ENCODE peak calls at places on chromosomes 4 and X, in nine cellular contexts. Q is left ventricle myocardium inferior, M is GM12878, S is GM23338, T is endodermal cell, A is fibroblast of pulmonary artery, L is fibroblast of lung, V is SK-N-SH, K is kidney epithelial cell. O is an unnamed sample.

GRCh38 chrX:17674611-17675010 is 62.7 kb upstream of the SCML1 start:
- DNase-seq in A (peak), S (no peak), Q (no peak), L (peak), V (no peak), M (no peak), T (no peak), K (peak), O (no peak)

GRCh38 chr4:56271121-56271520 is 116.2 kb downstream of the AASDH start:
- DNase-seq in V (no peak), K (no peak), A (peak), Q (no peak), T (no peak), M (no peak), S (no peak), L (peak), O (no peak)

GRCh38 chrX:45622538-45622937 is 421.9 kb upstream of the DIPK2B start:
- DNase-seq in M (no peak), T (no peak), S (no peak), V (no peak), A (peak), K (no peak), Q (no peak), L (peak), O (no peak)

GRCh38 chr4:152246659-152247058 is 289.2 kb downstream of the FBXW7 start:
- DNase-seq in Q (no peak), S (no peak), K (no peak), V (no peak), T (no peak), L (no peak), M (no peak), A (no peak), O (no peak)

GRCh38 chr4:168589154-168589553 is 92.3 kb downstream of the PALLD start:
- DNase-seq in V (no peak), T (no peak), Q (no peak), K (peak), A (peak), M (no peak), L (peak), S (no peak), O (no peak)

GRCh38 chrX:46408553-46409407 is 136.4 kb downstream of the ZNF674 start:
- DNase-seq in T (peak), V (peak), L (peak), S (peak), Q (peak), M (peak), K (peak), A (peak), O (peak)

GRCh38 chrX:13994681-13995080 is 35.0 kb downstream of the GEMIN8 start:
- DNase-seq in S (no peak), V (no peak), Q (no peak), L (no peak), A (no peak), T (no peak), K (no peak), M (no peak), O (no peak)

GRCh38 chrX:17242470-17242869 is 132.5 kb upstream of the NHS start:
- DNase-seq in K (peak), L (peak), A (peak), Q (no peak), V (peak), T (peak), S (peak), M (no peak), O (no peak)

GRCh38 chr4:67437974-67438713 is 107.2 kb downstream of the CENPC start:
- DNase-seq in V (no peak), K (no peak), L (peak), T (no peak), S (no peak), M (no peak), Q (no peak), A (peak), O (no peak)

GRCh38 chr4:3437582-3437936 is 4.2 kb upstream of the HGFAC start:
- DNase-seq in M (no peak), K (no peak), S (no peak), T (no peak), A (no peak), L (no peak), Q (no peak), V (no peak), O (no peak)

GRCh38 chrX:155745792-155746191 is 133.0 kb upstream of the TMLHE start:
- DNase-seq in V (no peak), T (no peak), M (no peak), S (no peak), K (peak), A (peak), L (peak), Q (no peak), O (no peak)

GRCh38 chrX:140091276-140091886 is 126.1 kb upstream of the CXorf66 start:
- DNase-seq in K (no peak), L (peak), A (peak), Q (peak), M (no peak), V (peak), S (peak), T (peak), O (no peak)

GRCh38 chrX:153649178-153649914 is 2.3 kb downstream of the DUSP9 start:
- DNase-seq in K (no peak), T (peak), V (peak), S (peak), A (no peak), Q (no peak), L (no peak), M (no peak), O (no peak)

GRCh38 chr4:27176400-27176799 is 315.8 kb downstream of the STIM2 start:
- DNase-seq in L (peak), M (no peak), V (peak), T (peak), A (peak), K (no peak), Q (no peak), S (peak), O (no peak)

GRCh38 chrX:153820601-153821000 is 9.7 kb downstream of the PDZD4 start:
- DNase-seq in K (no peak), Q (no peak), M (no peak), L (no peak), A (no peak), T (peak), S (no peak), V (peak), O (no peak)

GRCh38 chr4:17688011-17688441 is 73.6 kb downstream of the MED28 start:
- DNase-seq in K (no peak), L (peak), M (no peak), V (no peak), A (no peak), T (no peak), S (no peak), Q (no peak), O (no peak)

GRCh38 chr4:40946652-40947051 is 196.9 kb downstream of the NSUN7 start:
- DNase-seq in T (no peak), V (no peak), S (no peak), L (no peak), K (no peak), Q (no peak), A (no peak), M (no peak), O (no peak)
- H3K4me3 ChIP-seq in T (no peak), V (no peak), S (no peak), L (no peak), K (no peak), Q (no peak), A (no peak), M (no peak), O (no peak)

DNA sequence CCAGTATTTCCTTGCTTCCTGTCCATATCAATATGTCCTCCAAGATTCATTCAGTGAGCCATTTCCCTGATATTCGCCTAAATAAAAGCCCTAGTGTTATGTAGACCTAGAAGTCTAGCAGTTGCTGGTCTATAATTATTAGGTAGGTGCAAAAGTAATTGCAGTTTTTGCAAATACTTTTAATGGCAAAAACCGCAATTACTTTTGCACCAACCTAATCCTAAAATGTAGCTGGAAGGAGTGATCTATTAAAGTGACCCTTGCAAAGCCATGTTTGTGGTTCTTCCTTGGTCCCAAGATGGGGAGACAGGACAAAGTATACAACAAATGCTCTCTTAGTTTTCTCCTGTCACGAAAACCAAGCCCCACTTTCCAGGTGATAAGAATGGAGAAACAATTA is 193.0 kb downstream of the IDS start:
- DNase-seq in L (no peak), T (no peak), V (no peak), A (no peak), K (no peak), Q (no peak), M (no peak), S (no peak), O (no peak)
- TF ChIP-seq CTCF in L (no peak), T (no peak), V (no peak), A (no peak), K (no peak), Q (no peak), M (no peak), S (no peak), O (no peak)

GRCh38 chr4:87511500-87511899 is 17.7 kb downstream of the SPARCL1 start:
- DNase-seq in K (no peak), Q (no peak), T (no peak), S (no peak), A (no peak), M (no peak), L (no peak), V (no peak), O (no peak)

GRCh38 chr4:87516683-87517082 is 12.5 kb downstream of the SPARCL1 start:
- DNase-seq in V (no peak), Q (no peak), A (no peak), L (no peak), T (no peak), S (no peak), K (no peak), M (no peak), O (no peak)

GRCh38 chr4:87506974-87507701 is 22.0 kb downstream of the SPARCL1 start:
- DNase-seq in T (no peak), S (no peak), K (no peak), A (peak), V (no peak), Q (no peak), L (peak), M (no peak), O (no peak)

GRCh38 chr4:87510747-87511146 is 18.4 kb downstream of the SPARCL1 start:
- DNase-seq in K (no peak), S (no peak), Q (no peak), M (no peak), V (no peak), A (no peak), L (no peak), T (no peak), O (no peak)

GRCh38 chr4:87512400-87512799 is 16.8 kb downstream of the SPARCL1 start:
- DNase-seq in A (no peak), M (no peak), L (no peak), Q (no peak), T (no peak), S (no peak), V (no peak), K (no peak), O (no peak)
- H3K4me3 ChIP-seq in A (no peak), M (no peak), L (no peak), Q (no peak), T (no peak), S (no peak), V (no peak), K (no peak), O (no peak)

GRCh38 chrX:24563291-24564010 is 83.7 kb downstream of the PCYT1B start:
- DNase-seq in L (no peak), T (no peak), M (no peak), Q (no peak), V (no peak), A (no peak), K (no peak), S (no peak), O (no peak)

GRCh38 chrX:24566233-24566632 is 80.9 kb downstream of the PCYT1B start:
- DNase-seq in M (no peak), K (no peak), V (no peak), A (no peak), L (no peak), T (no peak), S (no peak), Q (no peak), O (no peak)

DNA sequence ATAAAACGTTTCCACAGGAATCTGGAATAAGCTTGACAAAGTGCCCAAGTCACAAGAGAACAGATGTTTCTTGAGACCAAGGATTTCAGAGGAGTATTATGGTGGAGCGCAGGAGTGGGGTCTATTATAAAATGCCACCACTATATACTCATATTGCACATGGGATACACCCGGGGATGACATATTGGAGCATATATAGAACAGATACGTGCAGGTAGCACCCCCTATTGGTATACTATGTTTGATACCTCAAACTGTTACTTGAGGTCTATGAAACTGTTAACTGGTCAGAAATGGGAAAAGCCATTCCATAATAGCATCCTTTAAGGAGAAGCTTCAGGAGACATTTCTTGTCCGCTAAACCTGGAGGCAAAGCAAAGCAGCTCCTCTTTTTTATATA is 86.0 kb downstream of the PCYT1B start:
- DNase-seq in M (no peak), A (peak), S (peak), T (no peak), K (no peak), V (peak), Q (no peak), L (no peak), O (no peak)
- TF ChIP-seq CTCF in M (peak), A (peak), S (peak), T (peak), K (no peak), V (peak), Q (no peak), L (no peak), O (peak)

GRCh38 chr4:24496597-24496996 is 87.8 kb downstream of the DHX15 start:
- DNase-seq in L (no peak), M (no peak), V (no peak), T (no peak), S (no peak), K (no peak), A (no peak), Q (no peak), O (no peak)
- H3K4me3 ChIP-seq in L (no peak), M (no peak), V (no peak), T (no peak), S (no peak), K (no peak), A (no peak), Q (no peak), O (no peak)

GRCh38 chr4:77734928-77735327 is 84.2 kb downstream of the CNOT6L start:
- DNase-seq in K (peak), Q (no peak), T (peak), V (no peak), S (peak), L (peak), M (peak), A (peak), O (peak)
- TF ChIP-seq CTCF in K (no peak), Q (no peak), T (peak), V (no peak), S (no peak), L (no peak), M (no peak), A (no peak), O (no peak)

DNA sequence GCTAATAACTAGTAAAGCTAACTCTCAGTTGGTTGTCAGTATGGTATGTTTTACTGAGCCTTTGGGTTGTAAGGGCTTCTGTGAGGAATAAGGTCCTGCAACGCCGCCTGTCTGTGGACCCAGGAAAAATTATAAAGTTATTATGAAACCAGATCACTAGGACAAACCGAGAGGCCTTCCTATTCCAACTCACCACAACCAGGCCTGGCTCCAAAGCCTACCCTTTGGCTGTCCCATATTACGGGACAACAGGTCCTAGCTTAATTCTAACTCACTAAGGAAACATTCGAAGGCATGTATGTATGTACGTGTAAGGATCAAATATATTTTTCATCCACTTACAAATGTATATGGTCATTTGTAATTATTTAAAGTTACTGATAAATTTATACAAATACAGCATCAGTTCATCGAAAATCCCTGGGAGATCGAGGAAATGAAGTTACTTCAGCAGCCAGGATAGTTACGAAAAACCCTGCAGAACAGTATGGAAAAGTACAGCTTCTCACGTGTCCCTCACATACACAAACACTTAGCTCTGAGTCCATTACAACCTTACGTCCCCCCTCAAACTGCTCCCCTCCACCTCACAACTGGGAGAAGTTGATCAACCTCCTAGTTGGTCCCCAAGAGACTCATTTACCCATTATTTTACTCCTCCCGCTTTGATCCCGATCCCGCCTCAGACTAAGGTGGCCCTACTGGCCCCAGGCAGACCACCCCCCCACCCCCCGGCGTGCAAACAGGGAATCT is 1.2 kb downstream of the ANKRD17 start:
- DNase-seq in Q (peak), A (peak), T (peak), S (peak), K (peak), L (peak), V (peak), M (no peak), O (peak)
- H3K4me3 ChIP-seq in Q (peak), A (peak), T (peak), S (peak), K (peak), L (peak), V (peak), M (peak), O (peak)

DNA sequence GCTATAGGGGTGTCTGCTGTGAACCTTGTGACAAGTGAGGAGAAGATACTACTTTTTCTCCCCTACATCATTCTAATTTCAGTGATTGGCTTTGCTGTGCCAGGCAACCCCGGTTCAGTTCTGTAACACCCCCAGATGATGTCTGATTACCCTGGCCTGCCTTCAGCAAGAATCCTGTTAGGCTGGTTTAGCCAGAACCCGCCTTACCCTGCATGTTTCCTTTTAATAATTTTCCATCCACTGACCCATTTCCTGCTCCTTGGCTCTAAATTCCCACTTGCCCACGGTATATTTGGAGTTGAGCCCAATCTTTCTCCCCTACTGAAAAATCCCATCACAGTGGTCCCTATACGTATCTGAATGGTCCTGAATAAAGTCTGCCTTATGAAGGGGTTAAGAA is 46.5 kb upstream of the HPSE start:
- DNase-seq in M (no peak), Q (no peak), S (no peak), V (no peak), L (no peak), K (no peak), A (no peak), T (no peak), O (no peak)
- TF ChIP-seq CTCF in M (no peak), Q (no peak), S (no peak), V (no peak), L (no peak), K (no peak), A (no peak), T (no peak), O (no peak)

GRCh38 chr4:6307230-6307629 is 37.6 kb downstream of the WFS1 start:
- DNase-seq in K (no peak), A (no peak), M (no peak), S (no peak), Q (no peak), T (no peak), V (no peak), L (no peak), O (no peak)

GRCh38 chr4:6308890-6309643 is 39.4 kb downstream of the WFS1 start:
- DNase-seq in Q (no peak), K (no peak), V (peak), S (peak), M (no peak), T (peak), L (peak), A (no peak), O (no peak)

GRCh38 chr4:6307891-6308290 is 38.2 kb downstream of the WFS1 start:
- DNase-seq in L (no peak), T (no peak), Q (no peak), V (no peak), K (no peak), S (no peak), M (no peak), A (no peak), O (no peak)

GRCh38 chr4:6306299-6306698 is 36.6 kb downstream of the WFS1 start:
- DNase-seq in A (no peak), M (no peak), K (no peak), T (no peak), L (no peak), Q (no peak), S (no peak), V (no peak), O (no peak)

DNA sequence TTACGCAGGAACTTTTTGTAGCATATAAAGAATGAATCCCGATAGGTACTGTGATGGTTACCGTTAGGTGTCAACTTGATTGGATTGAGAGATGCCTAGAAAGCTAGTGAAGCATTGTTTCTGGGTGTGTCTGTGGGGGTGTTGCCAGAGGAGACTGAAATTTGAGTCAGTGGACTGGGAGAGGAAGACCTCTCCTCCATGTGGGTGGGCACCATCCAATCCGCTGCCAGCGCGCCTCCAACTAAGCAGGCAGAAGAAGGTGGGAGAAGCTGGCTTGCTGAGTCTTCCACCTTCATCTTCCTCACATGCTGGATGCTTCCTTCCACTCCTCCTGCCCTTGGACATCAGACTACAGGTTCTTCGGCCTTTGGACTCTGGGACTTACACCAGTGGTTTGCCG is 40.1 kb downstream of the WFS1 start:
- DNase-seq in V (no peak), M (no peak), Q (no peak), T (no peak), A (no peak), S (peak), L (no peak), K (no peak), O (no peak)
- H3K4me3 ChIP-seq in V (peak), M (no peak), Q (peak), T (peak), A (no peak), S (peak), L (no peak), K (no peak), O (no peak)

O was measured in GM12864.